ENCODE peak calls at places on chromosome 17, in nine cellular contexts. X, B, S, N, I, M, H, V and D are unnamed samples.

GRCh38 chr17:9110501-9110900 is 89.2 kb downstream of the NTN1 start:
- DNase-seq in X (no peak), B (no peak), S (no peak), N (no peak), I (no peak), M (no peak), H (no peak), V (no peak), D (no peak)

GRCh38 chr17:35341465-35341992 is 31.9 kb downstream of the SLFN11 start:
- DNase-seq in X (no peak), B (no peak), S (no peak), N (peak), I (no peak), M (no peak), H (no peak), V (no peak), D (no peak)

GRCh38 chr17:42898147-42898807 is 2.3 kb upstream of the G6PC1 start:
- DNase-seq in X (peak), B (no peak), S (no peak), N (no peak), I (no peak), M (no peak), H (no peak), V (no peak), D (no peak)

GRCh38 chr17:1627219-1627986 is 1.2 kb downstream of the SLC43A2 start:
- DNase-seq in X (no peak), B (no peak), S (no peak), N (peak), I (no peak), M (peak), H (no peak), V (peak), D (no peak)

GRCh38 chr17:73354423-73355284 is 42.9 kb upstream of the CDC42EP4 start:
- DNase-seq in X (no peak), B (no peak), S (no peak), N (no peak), I (no peak), M (no peak), H (no peak), V (peak), D (no peak)

GRCh38 chr17:56165017-56165720 is 11.9 kb downstream of the ANKFN1 start:
- DNase-seq in X (no peak), B (no peak), S (no peak), N (no peak), I (no peak), M (no peak), H (no peak), V (no peak), D (no peak)

GRCh38 chr17:78357177-78357586 is 2.7 kb downstream of the SOCS3 start:
- DNase-seq in X (peak), B (no peak), S (peak), N (no peak), I (no peak), M (peak), H (no peak), V (peak), D (no peak)

GRCh38 chr17:78172284-78173024 is 4.1 kb downstream of the SYNGR2 start:
- DNase-seq in X (peak), B (no peak), S (peak), N (no peak), I (no peak), M (peak), H (no peak), V (peak), D (peak)

GRCh38 chr17:46212634-46213435 is 19.6 kb upstream of the KANSL1 start:
- DNase-seq in X (peak), B (peak), S (peak), N (no peak), I (no peak), M (no peak), H (peak), V (no peak), D (peak)

GRCh38 chr17:6365187-6365943 is 69.6 kb downstream of the AIPL1 start:
- DNase-seq in X (no peak), B (no peak), S (peak), N (no peak), I (no peak), M (no peak), H (no peak), V (no peak), D (no peak)

GRCh38 chr17:52027620-52028019 is 130.9 kb downstream of the CA10 start:
- DNase-seq in X (no peak), B (no peak), S (peak), N (no peak), I (no peak), M (no peak), H (no peak), V (no peak), D (no peak)

GRCh38 chr17:42361781-42362186 is 26.5 kb downstream of the STAT3 start:
- DNase-seq in X (no peak), B (peak), S (peak), N (no peak), I (peak), M (no peak), H (peak), V (no peak), D (peak)